ENCODE peak calls at places on chromosomes 3 and 15, in six cellular contexts. Y is HuH-7.5, E is HS-5, O is NCI-H1417, W is H1, P is psoas muscle. G is an unnamed sample.

GRCh38 chr3:160023476-160023875 is 34.8 kb downstream of the IL12A start:
- DNase-seq in Y (no peak), E (no peak), O (no peak), W (no peak), P (no peak), G (no peak)

GRCh38 chr3:10505791-10506585 is 602 bp upstream of the ATP2B2 start:
- DNase-seq in Y (no peak), E (no peak), O (no peak), W (no peak), P (no peak), G (no peak)

GRCh38 chr3:13338996-13339395 is 81.1 kb downstream of the NUP210 start:
- DNase-seq in Y (no peak), E (no peak), O (no peak), W (no peak), P (no peak), G (no peak)

GRCh38 chr3:52137311-52137710 is 16.9 kb downstream of the POC1A start:
- DNase-seq in Y (no peak), E (no peak), O (no peak), W (no peak), P (no peak), G (no peak)

GRCh38 chr3:130759692-130760338 is 13.2 kb upstream of the PIK3R4 start:
- DNase-seq in Y (peak), E (peak), O (peak), W (no peak), P (peak), G (peak)

GRCh38 chr3:52070724-52071621 is 14.6 kb upstream of the DUSP7 start:
- DNase-seq in Y (no peak), E (no peak), O (no peak), W (no peak), P (peak), G (no peak)

GRCh38 chr3:101897013-101897412 is 47.7 kb downstream of the NFKBIZ start:
- DNase-seq in Y (no peak), E (no peak), O (no peak), W (no peak), P (no peak), G (no peak)

GRCh38 chr15:41001524-41001923 is 48.3 kb downstream of the CHAC1 start:
- DNase-seq in Y (no peak), E (no peak), O (no peak), W (no peak), P (no peak), G (peak)

GRCh38 chr15:61479601-61480000 is 250.5 kb upstream of the RORA start:
- DNase-seq in Y (no peak), E (peak), O (no peak), W (no peak), P (no peak), G (no peak)

GRCh38 chr3:36497234-36497633 is 116.9 kb downstream of the STAC start:
- DNase-seq in Y (no peak), E (no peak), O (no peak), W (no peak), P (no peak), G (no peak)

GRCh38 chr15:85500729-85501128 is 120.3 kb downstream of the AKAP13 start:
- DNase-seq in Y (no peak), E (no peak), O (no peak), W (no peak), P (no peak), G (no peak)

GRCh38 chr15:41490355-41490754 is 3.3 kb upstream of the ITPKA start:
- DNase-seq in Y (no peak), E (peak), O (no peak), W (no peak), P (no peak), G (no peak)

GRCh38 chr15:58771621-58772235 is 626 bp downstream of the MINDY2 start:
- DNase-seq in Y (peak), E (no peak), O (no peak), W (no peak), P (peak), G (peak)

GRCh38 chr3:4814302-4814903 is 164.8 kb upstream of the BHLHE40 start:
- DNase-seq in Y (no peak), E (no peak), O (no peak), W (no peak), P (peak), G (no peak)

G was measured in transverse colon.